ENCODE peak calls at places on chromosomes 2 and 18, in nine cellular contexts. One of them, this sample, is unnamed.

GRCh38 chr2:13492262-13492661 is 775.5 kb downstream of the TRIB2 start:
- DNase-seq in GM10248: no peak
- DNase-seq in tibial artery: no peak
- DNase-seq in HT1080: no peak
- DNase-seq in activated T-cell treated with anti-CD3 and anti-CD28 coated beads for 1 hour: no peak
- DNase-seq in T follicular helper cell: no peak
- DNase-seq in stimulated activated CD8-positive, alpha-beta memory T cell treated with anti-CD3 and anti-CD28 coated beads, Interleukin-15, amount 100 ng/mL, for 1 hour: no peak
- DNase-seq in T-helper 1 cell: no peak
- DNase-seq in colonic mucosa: no peak
- DNase-seq in this sample: no peak

GRCh38 chr18:35041752-35042379 is 653 bp downstream of the MAPRE2 start:
- DNase-seq in GM10248: peak; percentile 22
- DNase-seq in tibial artery: no peak
- DNase-seq in HT1080: peak; percentile 25
- DNase-seq in activated T-cell treated with anti-CD3 and anti-CD28 coated beads for 1 hour: no peak
- DNase-seq in T follicular helper cell: no peak
- DNase-seq in stimulated activated CD8-positive, alpha-beta memory T cell treated with anti-CD3 and anti-CD28 coated beads, Interleukin-15, amount 100 ng/mL, for 1 hour: no peak
- DNase-seq in T-helper 1 cell: no peak
- DNase-seq in colonic mucosa: peak; percentile 35
- DNase-seq in this sample: no peak

GRCh38 chr2:13050764-13051163 is 334.0 kb downstream of the TRIB2 start:
- DNase-seq in GM10248: no peak
- DNase-seq in tibial artery: no peak
- DNase-seq in HT1080: peak; percentile 5
- DNase-seq in activated T-cell treated with anti-CD3 and anti-CD28 coated beads for 1 hour: no peak
- DNase-seq in T follicular helper cell: no peak
- DNase-seq in stimulated activated CD8-positive, alpha-beta memory T cell treated with anti-CD3 and anti-CD28 coated beads, Interleukin-15, amount 100 ng/mL, for 1 hour: no peak
- DNase-seq in T-helper 1 cell: no peak
- DNase-seq in colonic mucosa: no peak
- DNase-seq in this sample: no peak

GRCh38 chr18:48021273-48021914 is 90.9 kb upstream of the SMAD2 start:
- DNase-seq in GM10248: no peak
- DNase-seq in tibial artery: peak; percentile 53
- DNase-seq in HT1080: no peak
- DNase-seq in activated T-cell treated with anti-CD3 and anti-CD28 coated beads for 1 hour: no peak
- DNase-seq in T follicular helper cell: no peak
- DNase-seq in stimulated activated CD8-positive, alpha-beta memory T cell treated with anti-CD3 and anti-CD28 coated beads, Interleukin-15, amount 100 ng/mL, for 1 hour: no peak
- DNase-seq in T-helper 1 cell: no peak
- DNase-seq in colonic mucosa: no peak
- DNase-seq in this sample: no peak

GRCh38 chr2:192535956-192536685 is 341.4 kb upstream of the TMEFF2 start:
- DNase-seq in GM10248: no peak
- DNase-seq in tibial artery: no peak
- DNase-seq in HT1080: no peak
- DNase-seq in activated T-cell treated with anti-CD3 and anti-CD28 coated beads for 1 hour: no peak
- DNase-seq in T follicular helper cell: no peak
- DNase-seq in stimulated activated CD8-positive, alpha-beta memory T cell treated with anti-CD3 and anti-CD28 coated beads, Interleukin-15, amount 100 ng/mL, for 1 hour: no peak
- DNase-seq in T-helper 1 cell: no peak
- DNase-seq in colonic mucosa: no peak
- DNase-seq in this sample: no peak

GRCh38 chr2:216735661-216736060 is 40.3 kb upstream of the IGFBP5 start:
- DNase-seq in GM10248: no peak
- DNase-seq in tibial artery: no peak
- DNase-seq in HT1080: no peak
- DNase-seq in activated T-cell treated with anti-CD3 and anti-CD28 coated beads for 1 hour: no peak
- DNase-seq in T follicular helper cell: no peak
- DNase-seq in stimulated activated CD8-positive, alpha-beta memory T cell treated with anti-CD3 and anti-CD28 coated beads, Interleukin-15, amount 100 ng/mL, for 1 hour: no peak
- DNase-seq in T-helper 1 cell: no peak
- DNase-seq in colonic mucosa: no peak
- DNase-seq in this sample: no peak

GRCh38 chr2:28716265-28716865 is 35.3 kb upstream of the PPP1CB start:
- DNase-seq in GM10248: peak; percentile 38
- DNase-seq in tibial artery: peak; percentile 85
- DNase-seq in HT1080: peak; percentile 88
- DNase-seq in activated T-cell treated with anti-CD3 and anti-CD28 coated beads for 1 hour: no peak
- DNase-seq in T follicular helper cell: no peak
- DNase-seq in stimulated activated CD8-positive, alpha-beta memory T cell treated with anti-CD3 and anti-CD28 coated beads, Interleukin-15, amount 100 ng/mL, for 1 hour: no peak
- DNase-seq in T-helper 1 cell: no peak
- DNase-seq in colonic mucosa: peak; percentile 72
- DNase-seq in this sample: peak; percentile 82

GRCh38 chr18:7272268-7273049 is 41.6 kb downstream of the LRRC30 start:
- DNase-seq in GM10248: no peak
- DNase-seq in tibial artery: peak; percentile 80
- DNase-seq in HT1080: peak; percentile 62
- DNase-seq in activated T-cell treated with anti-CD3 and anti-CD28 coated beads for 1 hour: no peak
- DNase-seq in T follicular helper cell: no peak
- DNase-seq in stimulated activated CD8-positive, alpha-beta memory T cell treated with anti-CD3 and anti-CD28 coated beads, Interleukin-15, amount 100 ng/mL, for 1 hour: no peak
- DNase-seq in T-helper 1 cell: no peak
- DNase-seq in colonic mucosa: peak; percentile 34
- DNase-seq in this sample: peak; percentile 88

GRCh38 chr2:109285244-109285651 is 156.2 kb downstream of the SH3RF3 start:
- DNase-seq in GM10248: no peak
- DNase-seq in tibial artery: no peak
- DNase-seq in HT1080: no peak
- DNase-seq in activated T-cell treated with anti-CD3 and anti-CD28 coated beads for 1 hour: no peak
- DNase-seq in T follicular helper cell: no peak
- DNase-seq in stimulated activated CD8-positive, alpha-beta memory T cell treated with anti-CD3 and anti-CD28 coated beads, Interleukin-15, amount 100 ng/mL, for 1 hour: no peak
- DNase-seq in T-helper 1 cell: no peak
- DNase-seq in colonic mucosa: no peak
- DNase-seq in this sample: peak; percentile 50

GRCh38 chr2:69835666-69836065 is 6.2 kb downstream of the GMCL1 start:
- DNase-seq in GM10248: no peak
- DNase-seq in tibial artery: no peak
- DNase-seq in HT1080: no peak
- DNase-seq in activated T-cell treated with anti-CD3 and anti-CD28 coated beads for 1 hour: no peak
- DNase-seq in T follicular helper cell: no peak
- DNase-seq in stimulated activated CD8-positive, alpha-beta memory T cell treated with anti-CD3 and anti-CD28 coated beads, Interleukin-15, amount 100 ng/mL, for 1 hour: no peak
- DNase-seq in T-helper 1 cell: no peak
- DNase-seq in colonic mucosa: no peak
- DNase-seq in this sample: no peak

GRCh38 chr2:98768765-98769476 is 38.0 kb upstream of the MGAT4A start:
- DNase-seq in GM10248: no peak
- DNase-seq in tibial artery: no peak
- DNase-seq in HT1080: peak; percentile 71
- DNase-seq in activated T-cell treated with anti-CD3 and anti-CD28 coated beads for 1 hour: no peak
- DNase-seq in T follicular helper cell: no peak
- DNase-seq in stimulated activated CD8-positive, alpha-beta memory T cell treated with anti-CD3 and anti-CD28 coated beads, Interleukin-15, amount 100 ng/mL, for 1 hour: no peak
- DNase-seq in T-helper 1 cell: no peak
- DNase-seq in colonic mucosa: no peak
- DNase-seq in this sample: peak; percentile 70

GRCh38 chr18:7626922-7627440 is 59.9 kb downstream of the PTPRM start:
- DNase-seq in GM10248: no peak
- DNase-seq in tibial artery: no peak
- DNase-seq in HT1080: peak; percentile 90
- DNase-seq in activated T-cell treated with anti-CD3 and anti-CD28 coated beads for 1 hour: no peak
- DNase-seq in T follicular helper cell: no peak
- DNase-seq in stimulated activated CD8-positive, alpha-beta memory T cell treated with anti-CD3 and anti-CD28 coated beads, Interleukin-15, amount 100 ng/mL, for 1 hour: no peak
- DNase-seq in T-helper 1 cell: no peak
- DNase-seq in colonic mucosa: no peak
- DNase-seq in this sample: no peak

GRCh38 chr2:190379249-190379964 is 28.7 kb upstream of the MFSD6 start:
- DNase-seq in GM10248: no peak
- DNase-seq in tibial artery: no peak
- DNase-seq in HT1080: peak; percentile 40
- DNase-seq in activated T-cell treated with anti-CD3 and anti-CD28 coated beads for 1 hour: no peak
- DNase-seq in T follicular helper cell: no peak
- DNase-seq in stimulated activated CD8-positive, alpha-beta memory T cell treated with anti-CD3 and anti-CD28 coated beads, Interleukin-15, amount 100 ng/mL, for 1 hour: no peak
- DNase-seq in T-helper 1 cell: no peak
- DNase-seq in colonic mucosa: no peak
- DNase-seq in this sample: peak; percentile 46

GRCh38 chr2:161384864-161385263 is 31.2 kb upstream of the TBR1 start:
- DNase-seq in GM10248: no peak
- DNase-seq in tibial artery: no peak
- DNase-seq in HT1080: no peak
- DNase-seq in activated T-cell treated with anti-CD3 and anti-CD28 coated beads for 1 hour: no peak
- DNase-seq in T follicular helper cell: no peak
- DNase-seq in stimulated activated CD8-positive, alpha-beta memory T cell treated with anti-CD3 and anti-CD28 coated beads, Interleukin-15, amount 100 ng/mL, for 1 hour: no peak
- DNase-seq in T-helper 1 cell: no peak
- DNase-seq in colonic mucosa: no peak
- DNase-seq in this sample: no peak

GRCh38 chr18:64091526-64091925 is 57.4 kb downstream of the LINC00305 start:
- DNase-seq in GM10248: no peak
- DNase-seq in tibial artery: no peak
- DNase-seq in HT1080: no peak
- DNase-seq in activated T-cell treated with anti-CD3 and anti-CD28 coated beads for 1 hour: no peak
- DNase-seq in T follicular helper cell: no peak
- DNase-seq in stimulated activated CD8-positive, alpha-beta memory T cell treated with anti-CD3 and anti-CD28 coated beads, Interleukin-15, amount 100 ng/mL, for 1 hour: no peak
- DNase-seq in T-helper 1 cell: no peak
- DNase-seq in colonic mucosa: no peak
- DNase-seq in this sample: no peak

GRCh38 chr18:79680100-79680879 is 687 bp downstream of the CTDP1 start:
- DNase-seq in GM10248: no peak
- DNase-seq in tibial artery: peak; percentile 68
- DNase-seq in HT1080: peak; percentile 36
- DNase-seq in activated T-cell treated with anti-CD3 and anti-CD28 coated beads for 1 hour: no peak
- DNase-seq in T follicular helper cell: peak; percentile 29
- DNase-seq in stimulated activated CD8-positive, alpha-beta memory T cell treated with anti-CD3 and anti-CD28 coated beads, Interleukin-15, amount 100 ng/mL, for 1 hour: no peak
- DNase-seq in T-helper 1 cell: no peak
- DNase-seq in colonic mucosa: peak; percentile 78
- DNase-seq in this sample: peak; percentile 92

GRCh38 chr2:24559714-24560113 is 68.7 kb downstream of the NCOA1 start:
- DNase-seq in GM10248: no peak
- DNase-seq in tibial artery: no peak
- DNase-seq in HT1080: no peak
- DNase-seq in activated T-cell treated with anti-CD3 and anti-CD28 coated beads for 1 hour: no peak
- DNase-seq in T follicular helper cell: no peak
- DNase-seq in stimulated activated CD8-positive, alpha-beta memory T cell treated with anti-CD3 and anti-CD28 coated beads, Interleukin-15, amount 100 ng/mL, for 1 hour: no peak
- DNase-seq in T-helper 1 cell: no peak
- DNase-seq in colonic mucosa: no peak
- DNase-seq in this sample: peak; percentile 17

GRCh38 chr2:78980871-78981270 is 44.6 kb upstream of the REG3G start:
- DNase-seq in GM10248: no peak
- DNase-seq in tibial artery: no peak
- DNase-seq in HT1080: no peak
- DNase-seq in activated T-cell treated with anti-CD3 and anti-CD28 coated beads for 1 hour: no peak
- DNase-seq in T follicular helper cell: no peak
- DNase-seq in stimulated activated CD8-positive, alpha-beta memory T cell treated with anti-CD3 and anti-CD28 coated beads, Interleukin-15, amount 100 ng/mL, for 1 hour: no peak
- DNase-seq in T-helper 1 cell: no peak
- DNase-seq in colonic mucosa: no peak
- DNase-seq in this sample: no peak

GRCh38 chr18:29361843-29362242 is 1184.9 kb upstream of the CDH2 start:
- DNase-seq in GM10248: no peak
- DNase-seq in tibial artery: no peak
- DNase-seq in HT1080: no peak
- DNase-seq in activated T-cell treated with anti-CD3 and anti-CD28 coated beads for 1 hour: no peak
- DNase-seq in T follicular helper cell: no peak
- DNase-seq in stimulated activated CD8-positive, alpha-beta memory T cell treated with anti-CD3 and anti-CD28 coated beads, Interleukin-15, amount 100 ng/mL, for 1 hour: no peak
- DNase-seq in T-helper 1 cell: no peak
- DNase-seq in colonic mucosa: no peak
- DNase-seq in this sample: no peak

GRCh38 chr2:189057316-189057715 is 83.1 kb downstream of the COL3A1 start:
- DNase-seq in GM10248: no peak
- DNase-seq in tibial artery: no peak
- DNase-seq in HT1080: no peak
- DNase-seq in activated T-cell treated with anti-CD3 and anti-CD28 coated beads for 1 hour: no peak
- DNase-seq in T follicular helper cell: no peak
- DNase-seq in stimulated activated CD8-positive, alpha-beta memory T cell treated with anti-CD3 and anti-CD28 coated beads, Interleukin-15, amount 100 ng/mL, for 1 hour: no peak
- DNase-seq in T-helper 1 cell: no peak
- DNase-seq in colonic mucosa: no peak
- DNase-seq in this sample: peak; percentile 26

GRCh38 chr2:22215517-22215916 is 1091.7 kb downstream of the TDRD15 start:
- DNase-seq in GM10248: no peak
- DNase-seq in tibial artery: no peak
- DNase-seq in HT1080: no peak
- DNase-seq in activated T-cell treated with anti-CD3 and anti-CD28 coated beads for 1 hour: no peak
- DNase-seq in T follicular helper cell: no peak
- DNase-seq in stimulated activated CD8-positive, alpha-beta memory T cell treated with anti-CD3 and anti-CD28 coated beads, Interleukin-15, amount 100 ng/mL, for 1 hour: no peak
- DNase-seq in T-helper 1 cell: no peak
- DNase-seq in colonic mucosa: no peak
- DNase-seq in this sample: no peak

GRCh38 chr2:97998431-97998830 is 2.7 kb upstream of the TMEM131 start:
- DNase-seq in GM10248: no peak
- DNase-seq in tibial artery: no peak
- DNase-seq in HT1080: no peak
- DNase-seq in activated T-cell treated with anti-CD3 and anti-CD28 coated beads for 1 hour: no peak
- DNase-seq in T follicular helper cell: no peak
- DNase-seq in stimulated activated CD8-positive, alpha-beta memory T cell treated with anti-CD3 and anti-CD28 coated beads, Interleukin-15, amount 100 ng/mL, for 1 hour: no peak
- DNase-seq in T-helper 1 cell: no peak
- DNase-seq in colonic mucosa: no peak
- DNase-seq in this sample: no peak

GRCh38 chr2:239460780-239461179 is 60.0 kb upstream of the HDAC4 start:
- DNase-seq in GM10248: no peak
- DNase-seq in tibial artery: no peak
- DNase-seq in HT1080: no peak
- DNase-seq in activated T-cell treated with anti-CD3 and anti-CD28 coated beads for 1 hour: no peak
- DNase-seq in T follicular helper cell: no peak
- DNase-seq in stimulated activated CD8-positive, alpha-beta memory T cell treated with anti-CD3 and anti-CD28 coated beads, Interleukin-15, amount 100 ng/mL, for 1 hour: no peak
- DNase-seq in T-helper 1 cell: no peak
- DNase-seq in colonic mucosa: peak; percentile 6
- DNase-seq in this sample: no peak

GRCh38 chr2:113818382-113818951 is 62.0 kb upstream of the SLC35F5 start:
- DNase-seq in GM10248: no peak
- DNase-seq in tibial artery: no peak
- DNase-seq in HT1080: peak; percentile 99
- DNase-seq in activated T-cell treated with anti-CD3 and anti-CD28 coated beads for 1 hour: no peak
- DNase-seq in T follicular helper cell: no peak
- DNase-seq in stimulated activated CD8-positive, alpha-beta memory T cell treated with anti-CD3 and anti-CD28 coated beads, Interleukin-15, amount 100 ng/mL, for 1 hour: no peak
- DNase-seq in T-helper 1 cell: no peak
- DNase-seq in colonic mucosa: no peak
- DNase-seq in this sample: peak; percentile 89

GRCh38 chr2:27093430-27094352 is 7.1 kb downstream of the KHK start:
- DNase-seq in GM10248: no peak
- DNase-seq in tibial artery: no peak
- DNase-seq in HT1080: no peak
- DNase-seq in activated T-cell treated with anti-CD3 and anti-CD28 coated beads for 1 hour: no peak
- DNase-seq in T follicular helper cell: no peak
- DNase-seq in stimulated activated CD8-positive, alpha-beta memory T cell treated with anti-CD3 and anti-CD28 coated beads, Interleukin-15, amount 100 ng/mL, for 1 hour: no peak
- DNase-seq in T-helper 1 cell: no peak
- DNase-seq in colonic mucosa: no peak
- DNase-seq in this sample: peak; percentile 64

GRCh38 chr2:57881998-57882884 is 164.4 kb upstream of the VRK2 start:
- DNase-seq in GM10248: no peak
- DNase-seq in tibial artery: no peak
- DNase-seq in HT1080: peak; percentile 62
- DNase-seq in activated T-cell treated with anti-CD3 and anti-CD28 coated beads for 1 hour: no peak
- DNase-seq in T follicular helper cell: no peak
- DNase-seq in stimulated activated CD8-positive, alpha-beta memory T cell treated with anti-CD3 and anti-CD28 coated beads, Interleukin-15, amount 100 ng/mL, for 1 hour: no peak
- DNase-seq in T-helper 1 cell: no peak
- DNase-seq in colonic mucosa: peak; percentile 52
- DNase-seq in this sample: peak; percentile 41

GRCh38 chr2:226048625-226049024 is 649.1 kb downstream of the NYAP2 start:
- DNase-seq in GM10248: no peak
- DNase-seq in tibial artery: no peak
- DNase-seq in HT1080: peak; percentile 83
- DNase-seq in activated T-cell treated with anti-CD3 and anti-CD28 coated beads for 1 hour: no peak
- DNase-seq in T follicular helper cell: no peak
- DNase-seq in stimulated activated CD8-positive, alpha-beta memory T cell treated with anti-CD3 and anti-CD28 coated beads, Interleukin-15, amount 100 ng/mL, for 1 hour: no peak
- DNase-seq in T-helper 1 cell: no peak
- DNase-seq in colonic mucosa: no peak
- DNase-seq in this sample: peak; percentile 26

GRCh38 chr2:101474752-101475384 is at the start of gene RFX8:
- DNase-seq in GM10248: peak; percentile 27
- DNase-seq in tibial artery: no peak
- DNase-seq in HT1080: peak; percentile 90
- DNase-seq in activated T-cell treated with anti-CD3 and anti-CD28 coated beads for 1 hour: peak; percentile 11
- DNase-seq in T follicular helper cell: no peak
- DNase-seq in stimulated activated CD8-positive, alpha-beta memory T cell treated with anti-CD3 and anti-CD28 coated beads, Interleukin-15, amount 100 ng/mL, for 1 hour: no peak
- DNase-seq in T-helper 1 cell: no peak
- DNase-seq in colonic mucosa: no peak
- DNase-seq in this sample: peak; percentile 97

GRCh38 chr2:178397002-178397605 is 53.9 kb downstream of the PRKRA start:
- DNase-seq in GM10248: peak; percentile 40
- DNase-seq in tibial artery: no peak
- DNase-seq in HT1080: peak; percentile 47
- DNase-seq in activated T-cell treated with anti-CD3 and anti-CD28 coated beads for 1 hour: no peak
- DNase-seq in T follicular helper cell: no peak
- DNase-seq in stimulated activated CD8-positive, alpha-beta memory T cell treated with anti-CD3 and anti-CD28 coated beads, Interleukin-15, amount 100 ng/mL, for 1 hour: no peak
- DNase-seq in T-helper 1 cell: no peak
- DNase-seq in colonic mucosa: no peak
- DNase-seq in this sample: no peak

GRCh38 chr2:210128961-210129360 is 42.2 kb downstream of the KANSL1L start:
- DNase-seq in GM10248: no peak
- DNase-seq in tibial artery: no peak
- DNase-seq in HT1080: no peak
- DNase-seq in activated T-cell treated with anti-CD3 and anti-CD28 coated beads for 1 hour: no peak
- DNase-seq in T follicular helper cell: no peak
- DNase-seq in stimulated activated CD8-positive, alpha-beta memory T cell treated with anti-CD3 and anti-CD28 coated beads, Interleukin-15, amount 100 ng/mL, for 1 hour: no peak
- DNase-seq in T-helper 1 cell: no peak
- DNase-seq in colonic mucosa: peak; percentile 38
- DNase-seq in this sample: no peak

GRCh38 chr2:172947461-172947860 is 128.2 kb upstream of the MAP3K20 start:
- DNase-seq in GM10248: no peak
- DNase-seq in tibial artery: no peak
- DNase-seq in HT1080: peak; percentile 53
- DNase-seq in activated T-cell treated with anti-CD3 and anti-CD28 coated beads for 1 hour: no peak
- DNase-seq in T follicular helper cell: no peak
- DNase-seq in stimulated activated CD8-positive, alpha-beta memory T cell treated with anti-CD3 and anti-CD28 coated beads, Interleukin-15, amount 100 ng/mL, for 1 hour: no peak
- DNase-seq in T-helper 1 cell: no peak
- DNase-seq in colonic mucosa: no peak
- DNase-seq in this sample: no peak

This sample was measured in osteoblast.